ENCODE peak calls at places on chromosome 14, in seven cellular contexts. W, M, B, Y, Q, R and H are unnamed samples.

GRCh38 chr14:90820958-90821357 is 4.7 kb upstream of the TTC7B start:
- DNase-seq in Y (peak), B (no peak), W (no peak), M (peak), Q (no peak), R (no peak), H (no peak)

GRCh38 chr14:59123975-59124374 is 64.5 kb upstream of the DAAM1 start:
- DNase-seq in B (no peak), R (peak), W (peak), Q (peak), M (no peak), Y (no peak), H (no peak)

GRCh38 chr14:58829594-58829993 is 191.8 kb downstream of the DACT1 start:
- DNase-seq in R (peak), M (no peak), Q (peak), B (no peak), W (no peak), Y (no peak), H (no peak)

GRCh38 chr14:68458840-68459469 is 333.9 kb downstream of the ZFP36L1 start:
- DNase-seq in R (peak), W (peak), Y (no peak), Q (peak), M (no peak), B (peak), H (peak)

GRCh38 chr14:53515264-53515663 is 362.1 kb upstream of the DDHD1 start:
- DNase-seq in Q (no peak), M (no peak), R (no peak), W (no peak), B (no peak), Y (no peak), H (no peak)

GRCh38 chr14:66056268-66056907 is 429.8 kb upstream of the CCDC196 start:
- DNase-seq in Y (no peak), W (no peak), B (no peak), Q (no peak), M (no peak), R (no peak), H (no peak)

GRCh38 chr14:105414456-105415371 is 4.9 kb upstream of the MTA1 start:
- DNase-seq in W (peak), R (no peak), B (peak), Y (peak), M (peak), Q (peak), H (peak)

GRCh38 chr14:100731846-100732765 is 5.4 kb downstream of the DLK1 start:
- DNase-seq in W (no peak), R (no peak), M (no peak), B (no peak), Y (no peak), Q (no peak), H (no peak)

GRCh38 chr14:57889245-57889644 is 23.4 kb upstream of the SLC35F4 start:
- DNase-seq in Y (no peak), W (no peak), Q (no peak), B (peak), M (no peak), R (peak), H (no peak)

GRCh38 chr14:70642313-70643235 is 858 bp downstream of the TTC9 start:
- DNase-seq in Y (no peak), R (no peak), Q (peak), B (no peak), M (peak), W (peak), H (peak)

GRCh38 chr14:73245401-73246325 is 8.4 kb downstream of the PAPLN start:
- DNase-seq in B (no peak), M (peak), Y (peak), Q (peak), R (no peak), W (no peak), H (peak)

GRCh38 chr14:95533391-95533821 is 1.4 kb upstream of the GLRX5 start:
- DNase-seq in B (no peak), M (peak), Y (no peak), R (no peak), W (peak), Q (no peak), H (peak)

GRCh38 chr14:56702515-56702914 is 107.8 kb downstream of the OTX2 start:
- DNase-seq in Y (no peak), Q (no peak), R (no peak), W (no peak), M (no peak), B (no peak), H (no peak)

GRCh38 chr14:79516009-79516408 is 695.3 kb downstream of the DIO2 start:
- DNase-seq in Q (no peak), W (peak), Y (no peak), M (no peak), R (no peak), B (no peak), H (peak)

GRCh38 chr14:87630808-87631207 is 362.2 kb downstream of the GALC start:
- DNase-seq in W (peak), Q (no peak), M (no peak), R (no peak), B (no peak), Y (no peak), H (no peak)

GRCh38 chr14:51236314-51236713 is 3.7 kb upstream of the TMX1 start:
- DNase-seq in R (no peak), M (peak), Q (no peak), W (peak), Y (no peak), B (no peak), H (no peak)

GRCh38 chr14:40685764-40686163 is 920.9 kb upstream of the LRFN5 start:
- DNase-seq in R (no peak), Y (no peak), W (no peak), B (no peak), Q (no peak), M (no peak), H (no peak)

GRCh38 chr14:66568220-66568619 is 60.3 kb downstream of the GPHN start:
- DNase-seq in M (no peak), Y (no peak), B (no peak), R (no peak), Q (no peak), W (no peak), H (no peak)

GRCh38 chr14:102086346-102086971 is 385 bp downstream of the HSP90AA1 start:
- DNase-seq in M (peak), R (no peak), Q (no peak), W (peak), Y (peak), B (peak), H (peak)

GRCh38 chr14:99575043-99576023 is 28.7 kb downstream of the CCDC85C start:
- DNase-seq in R (peak), M (peak), Q (no peak), Y (no peak), B (no peak), W (peak), H (peak)

GRCh38 chr14:30382221-30382620 is 176.7 kb upstream of the G2E3 start:
- DNase-seq in M (no peak), B (no peak), Q (no peak), W (no peak), R (no peak), Y (no peak), H (no peak)

GRCh38 chr14:93044116-93044515 is 71.6 kb downstream of the ITPK1 start:
- DNase-seq in M (no peak), Y (no peak), Q (no peak), W (peak), R (no peak), B (no peak), H (no peak)

GRCh38 chr14:102043251-102044025 is 43.4 kb downstream of the HSP90AA1 start:
- DNase-seq in W (no peak), R (no peak), B (no peak), Y (no peak), M (no peak), Q (no peak), H (no peak)